ENCODE peak calls at places on chromosome 9, in six cellular contexts. One of them, this sample, is unnamed.

GRCh38 chr9:19113964-19114679 is 11.4 kb upstream of the HAUS6 start:
- DNase-seq in GM13977: no peak
- DNase-seq in cardiac fibroblast: peak; percentile 53
- DNase-seq in HFF-Myc: no peak
- DNase-seq in AG09319: no peak
- DNase-seq in fibroblast of pulmonary artery: no peak
- DNase-seq in this sample: no peak

GRCh38 chr9:121424024-121424432 is 54.0 kb upstream of the STOM start:
- DNase-seq in AG09319: no peak
- DNase-seq in GM13977: no peak
- DNase-seq in HFF-Myc: no peak
- DNase-seq in cardiac fibroblast: no peak
- DNase-seq in fibroblast of pulmonary artery: no peak
- DNase-seq in this sample: no peak

GRCh38 chr9:124456341-124457078 is 6.3 kb downstream of the ADGRD2 start:
- DNase-seq in GM13977: no peak
- DNase-seq in fibroblast of pulmonary artery: no peak
- DNase-seq in cardiac fibroblast: no peak
- DNase-seq in AG09319: no peak
- DNase-seq in HFF-Myc: no peak
- DNase-seq in this sample: no peak

GRCh38 chr9:74496819-74497749 is at the start of gene RORB:
- DNase-seq in GM13977: peak; percentile 79
- DNase-seq in fibroblast of pulmonary artery: peak; percentile 38
- DNase-seq in cardiac fibroblast: peak; percentile 61
- DNase-seq in HFF-Myc: no peak
- DNase-seq in AG09319: no peak
- DNase-seq in this sample: no peak

GRCh38 chr9:8579661-8580060 is 780.1 kb upstream of the DMAC1 start:
- DNase-seq in cardiac fibroblast: no peak
- DNase-seq in fibroblast of pulmonary artery: no peak
- DNase-seq in AG09319: no peak
- DNase-seq in HFF-Myc: no peak
- DNase-seq in GM13977: no peak
- DNase-seq in this sample: no peak

GRCh38 chr9:125172351-125172750 is 17.3 kb downstream of the PPP6C start:
- DNase-seq in GM13977: no peak
- DNase-seq in cardiac fibroblast: peak; percentile 72
- DNase-seq in AG09319: peak; percentile 16
- DNase-seq in HFF-Myc: peak; percentile 44
- DNase-seq in fibroblast of pulmonary artery: peak; percentile 63
- DNase-seq in this sample: no peak

GRCh38 chr9:137253717-137254623 is 1.2 kb upstream of the NELFB start:
- DNase-seq in fibroblast of pulmonary artery: no peak
- DNase-seq in cardiac fibroblast: no peak
- DNase-seq in GM13977: no peak
- DNase-seq in HFF-Myc: no peak
- DNase-seq in AG09319: no peak
- DNase-seq in this sample: no peak

GRCh38 chr9:110016340-110016739 is 191.6 kb downstream of the C9orf152 start:
- DNase-seq in GM13977: no peak
- DNase-seq in fibroblast of pulmonary artery: peak; percentile 67
- DNase-seq in AG09319: no peak
- DNase-seq in cardiac fibroblast: peak; percentile 57
- DNase-seq in HFF-Myc: no peak
- DNase-seq in this sample: no peak

GRCh38 chr9:132210472-132211145 is 48.8 kb downstream of the NTNG2 start:
- DNase-seq in AG09319: no peak
- DNase-seq in HFF-Myc: no peak
- DNase-seq in cardiac fibroblast: no peak
- DNase-seq in fibroblast of pulmonary artery: no peak
- DNase-seq in GM13977: no peak
- DNase-seq in this sample: no peak

GRCh38 chr9:108813951-108814601 is 41.7 kb downstream of the ACTL7B start:
- DNase-seq in fibroblast of pulmonary artery: peak; percentile 47
- DNase-seq in GM13977: no peak
- DNase-seq in cardiac fibroblast: peak; percentile 50
- DNase-seq in AG09319: peak; percentile 0
- DNase-seq in HFF-Myc: peak; percentile 15
- DNase-seq in this sample: no peak
- TF ChIP-seq CTCF in fibroblast of pulmonary artery: peak; percentile 29
- TF ChIP-seq CTCF in GM13977: peak; percentile 4
- TF ChIP-seq CTCF in cardiac fibroblast: peak; percentile 43
- TF ChIP-seq CTCF in AG09319: peak; percentile 49
- TF ChIP-seq CTCF in HFF-Myc: peak; percentile 53
- TF ChIP-seq CTCF in this sample: peak; percentile 52

GRCh38 chr9:87260171-87260570 is 237.5 kb upstream of the DAPK1 start:
- DNase-seq in AG09319: no peak
- DNase-seq in cardiac fibroblast: no peak
- DNase-seq in fibroblast of pulmonary artery: no peak
- DNase-seq in HFF-Myc: no peak
- DNase-seq in GM13977: no peak
- DNase-seq in this sample: no peak

GRCh38 chr9:87266697-87267096 is 231.0 kb upstream of the DAPK1 start:
- DNase-seq in HFF-Myc: no peak
- DNase-seq in fibroblast of pulmonary artery: no peak
- DNase-seq in cardiac fibroblast: no peak
- DNase-seq in GM13977: no peak
- DNase-seq in AG09319: no peak
- DNase-seq in this sample: no peak

GRCh38 chr9:87259543-87259942 is 238.1 kb upstream of the DAPK1 start:
- DNase-seq in cardiac fibroblast: peak; percentile 72
- DNase-seq in GM13977: no peak
- DNase-seq in AG09319: no peak
- DNase-seq in HFF-Myc: no peak
- DNase-seq in fibroblast of pulmonary artery: peak; percentile 25
- DNase-seq in this sample: no peak

GRCh38 chr9:87267251-87267679 is 230.4 kb upstream of the DAPK1 start:
- DNase-seq in AG09319: peak; percentile 44
- DNase-seq in HFF-Myc: no peak
- DNase-seq in GM13977: no peak
- DNase-seq in fibroblast of pulmonary artery: no peak
- DNase-seq in cardiac fibroblast: peak; percentile 51
- DNase-seq in this sample: no peak

GRCh38 chr9:87263291-87263690 is 234.4 kb upstream of the DAPK1 start:
- DNase-seq in HFF-Myc: no peak
- DNase-seq in GM13977: no peak
- DNase-seq in fibroblast of pulmonary artery: no peak
- DNase-seq in AG09319: no peak
- DNase-seq in cardiac fibroblast: no peak
- DNase-seq in this sample: no peak
- TF ChIP-seq CTCF in HFF-Myc: no peak
- TF ChIP-seq CTCF in GM13977: no peak
- TF ChIP-seq CTCF in fibroblast of pulmonary artery: no peak
- TF ChIP-seq CTCF in AG09319: no peak
- TF ChIP-seq CTCF in cardiac fibroblast: no peak
- TF ChIP-seq CTCF in this sample: no peak

GRCh38 chr9:80605129-80605528 is 1033.4 kb downstream of the TLE4 start:
- DNase-seq in HFF-Myc: no peak
- DNase-seq in GM13977: no peak
- DNase-seq in cardiac fibroblast: peak; percentile 59
- DNase-seq in AG09319: peak; percentile 14
- DNase-seq in fibroblast of pulmonary artery: peak; percentile 71
- DNase-seq in this sample: no peak
- TF ChIP-seq CTCF in HFF-Myc: peak; percentile 10
- TF ChIP-seq CTCF in GM13977: no peak
- TF ChIP-seq CTCF in cardiac fibroblast: peak; percentile 36
- TF ChIP-seq CTCF in AG09319: peak; percentile 49
- TF ChIP-seq CTCF in fibroblast of pulmonary artery: peak; percentile 54
- TF ChIP-seq CTCF in this sample: no peak

GRCh38 chr9:95268681-95269080 is 48.8 kb downstream of the FANCC start:
- DNase-seq in cardiac fibroblast: peak; percentile 65
- DNase-seq in HFF-Myc: no peak
- DNase-seq in GM13977: peak; percentile 27
- DNase-seq in AG09319: no peak
- DNase-seq in fibroblast of pulmonary artery: peak; percentile 52
- DNase-seq in this sample: no peak
- TF ChIP-seq CTCF in cardiac fibroblast: peak; percentile 50
- TF ChIP-seq CTCF in HFF-Myc: peak; percentile 30
- TF ChIP-seq CTCF in GM13977: peak; percentile 58
- TF ChIP-seq CTCF in AG09319: peak; percentile 60
- TF ChIP-seq CTCF in fibroblast of pulmonary artery: peak; percentile 56
- TF ChIP-seq CTCF in this sample: peak; percentile 43

DNA sequence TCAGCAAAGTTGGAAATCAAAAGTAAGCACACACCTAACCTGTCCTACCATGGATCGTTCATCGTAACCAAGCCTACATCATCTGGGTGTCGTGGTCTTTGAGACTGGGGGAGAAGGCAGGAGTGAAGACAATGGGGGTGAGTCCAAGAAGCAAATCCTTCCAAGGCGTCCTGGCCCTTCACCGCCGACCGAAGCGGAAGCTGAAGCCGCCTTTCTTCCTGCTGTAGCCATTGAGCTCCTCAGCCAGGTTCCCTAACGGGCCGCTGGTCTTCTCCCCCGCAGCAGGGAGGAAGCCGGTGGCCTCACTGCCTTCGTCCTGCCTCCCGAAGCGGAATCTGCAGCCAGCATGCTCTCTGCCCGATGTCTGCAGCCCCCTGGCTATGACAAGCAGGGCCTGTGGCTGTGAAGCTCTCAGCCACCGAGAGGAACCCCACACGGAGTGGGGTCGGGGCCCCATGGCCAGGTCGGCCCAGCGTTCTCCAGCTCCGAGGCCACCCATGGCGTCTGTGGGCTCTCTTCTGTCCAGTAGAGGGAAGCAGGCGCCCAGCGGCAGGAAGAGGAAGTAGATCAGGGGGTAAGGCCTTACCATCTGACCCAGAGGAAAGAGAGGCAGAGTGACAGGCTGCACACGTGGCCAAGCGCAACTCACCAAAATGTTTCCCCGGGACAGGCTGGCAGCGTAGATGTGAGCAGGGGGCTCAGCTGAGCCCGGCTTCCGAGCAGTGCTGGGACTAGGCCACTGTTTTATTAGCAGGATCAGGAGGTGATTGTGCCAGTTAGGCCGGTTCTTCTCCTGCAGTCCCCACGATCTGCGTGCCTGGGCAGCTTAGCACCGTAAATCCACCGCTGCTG is 3.1 kb downstream of the QRFP start:
- DNase-seq in GM13977: no peak
- DNase-seq in AG09319: no peak
- DNase-seq in HFF-Myc: no peak
- DNase-seq in fibroblast of pulmonary artery: no peak
- DNase-seq in cardiac fibroblast: no peak
- DNase-seq in this sample: no peak
- TF ChIP-seq CTCF in GM13977: no peak
- TF ChIP-seq CTCF in AG09319: no peak
- TF ChIP-seq CTCF in HFF-Myc: no peak
- TF ChIP-seq CTCF in fibroblast of pulmonary artery: peak; percentile 24
- TF ChIP-seq CTCF in cardiac fibroblast: peak; percentile 20
- TF ChIP-seq CTCF in this sample: peak; percentile 40

GRCh38 chr9:136194540-136194939 is 10.4 kb downstream of the LHX3 start:
- DNase-seq in fibroblast of pulmonary artery: no peak
- DNase-seq in GM13977: no peak
- DNase-seq in cardiac fibroblast: no peak
- DNase-seq in HFF-Myc: no peak
- DNase-seq in AG09319: no peak
- DNase-seq in this sample: no peak
- TF ChIP-seq CTCF in fibroblast of pulmonary artery: no peak
- TF ChIP-seq CTCF in GM13977: no peak
- TF ChIP-seq CTCF in cardiac fibroblast: no peak
- TF ChIP-seq CTCF in HFF-Myc: no peak
- TF ChIP-seq CTCF in AG09319: no peak
- TF ChIP-seq CTCF in this sample: no peak

GRCh38 chr9:89915187-89915586 is 310.4 kb downstream of the GADD45G start:
- DNase-seq in GM13977: no peak
- DNase-seq in cardiac fibroblast: no peak
- DNase-seq in fibroblast of pulmonary artery: no peak
- DNase-seq in HFF-Myc: no peak
- DNase-seq in AG09319: no peak
- DNase-seq in this sample: no peak

GRCh38 chr9:89912605-89912953 is 307.8 kb downstream of the GADD45G start:
- DNase-seq in AG09319: no peak
- DNase-seq in HFF-Myc: no peak
- DNase-seq in fibroblast of pulmonary artery: no peak
- DNase-seq in cardiac fibroblast: no peak
- DNase-seq in GM13977: no peak
- DNase-seq in this sample: no peak

GRCh38 chr9:89917861-89918260 is 313.0 kb downstream of the GADD45G start:
- DNase-seq in GM13977: no peak
- DNase-seq in cardiac fibroblast: no peak
- DNase-seq in AG09319: no peak
- DNase-seq in HFF-Myc: no peak
- DNase-seq in fibroblast of pulmonary artery: no peak
- DNase-seq in this sample: no peak

GRCh38 chr9:89919171-89919681 is 314.4 kb downstream of the GADD45G start:
- DNase-seq in AG09319: no peak
- DNase-seq in fibroblast of pulmonary artery: no peak
- DNase-seq in HFF-Myc: no peak
- DNase-seq in cardiac fibroblast: peak; percentile 8
- DNase-seq in GM13977: peak; percentile 66
- DNase-seq in this sample: no peak

DNA sequence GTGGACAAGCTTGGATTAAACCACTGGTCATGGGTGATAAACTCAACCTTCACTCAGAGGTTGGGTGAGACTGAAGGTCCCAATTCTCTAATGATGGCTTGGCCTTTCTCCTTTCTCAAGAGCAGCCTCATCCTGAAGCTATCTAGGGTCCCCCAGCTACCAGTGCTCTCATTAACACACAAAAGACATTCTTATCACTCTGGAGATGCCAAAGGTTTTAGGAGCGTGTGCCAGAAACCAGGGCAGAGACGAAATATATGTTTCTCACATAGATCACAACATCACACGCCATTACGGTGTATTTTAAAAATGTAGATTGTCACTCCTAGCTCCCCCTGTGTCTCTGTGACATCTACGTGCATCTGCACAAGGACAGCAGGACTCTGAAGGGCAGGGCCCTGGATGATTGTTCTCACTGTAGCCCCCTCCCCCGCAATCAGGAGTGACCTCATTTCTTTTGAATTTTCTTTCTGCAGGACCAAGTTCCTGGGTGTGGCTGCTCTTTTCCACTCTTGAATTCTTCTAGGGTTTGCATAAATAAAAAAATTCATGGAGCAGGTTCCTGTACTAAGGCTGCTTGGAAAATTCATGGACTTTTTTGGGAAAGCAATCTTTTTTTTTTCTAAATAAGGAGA is 311.3 kb downstream of the GADD45G start:
- DNase-seq in cardiac fibroblast: no peak
- DNase-seq in HFF-Myc: no peak
- DNase-seq in fibroblast of pulmonary artery: no peak
- DNase-seq in AG09319: no peak
- DNase-seq in GM13977: no peak
- DNase-seq in this sample: no peak
- TF ChIP-seq CTCF in cardiac fibroblast: no peak
- TF ChIP-seq CTCF in HFF-Myc: no peak
- TF ChIP-seq CTCF in fibroblast of pulmonary artery: no peak
- TF ChIP-seq CTCF in AG09319: no peak
- TF ChIP-seq CTCF in GM13977: no peak
- TF ChIP-seq CTCF in this sample: no peak

DNA sequence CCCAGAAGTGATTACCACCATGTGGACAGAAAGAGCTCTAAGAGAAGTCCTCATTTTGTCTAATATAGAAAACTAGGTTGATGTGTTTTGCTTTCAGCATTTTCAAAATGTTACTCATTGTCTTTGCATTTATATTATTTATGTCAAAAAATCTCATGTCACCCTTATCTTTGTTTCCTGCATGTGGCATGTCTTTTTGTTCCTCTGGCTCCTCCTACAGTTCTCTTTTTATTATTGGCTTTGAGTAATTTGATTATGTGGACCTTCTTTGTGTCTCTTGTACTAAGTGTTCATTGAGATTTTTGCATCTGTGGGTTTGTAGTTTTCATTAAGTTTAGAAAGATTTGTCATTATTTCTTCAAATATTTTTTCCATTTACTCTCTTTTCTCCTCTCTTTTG is 58.8 kb downstream of the GNG10 start:
- DNase-seq in AG09319: no peak
- DNase-seq in cardiac fibroblast: no peak
- DNase-seq in GM13977: no peak
- DNase-seq in fibroblast of pulmonary artery: peak; percentile 29
- DNase-seq in HFF-Myc: no peak
- DNase-seq in this sample: no peak
- TF ChIP-seq CTCF in AG09319: no peak
- TF ChIP-seq CTCF in cardiac fibroblast: no peak
- TF ChIP-seq CTCF in GM13977: no peak
- TF ChIP-seq CTCF in fibroblast of pulmonary artery: peak; percentile 11
- TF ChIP-seq CTCF in HFF-Myc: no peak
- TF ChIP-seq CTCF in this sample: peak; percentile 8

This sample was measured in BJ.